ENCODE peak calls at places on chromosomes 7 and 10, in ten cellular contexts. One of them, this sample, is unnamed.

GRCh38 chr10:34091796-34092195 is 723.3 kb downstream of the PARD3 start:
- DNase-seq in retina: no peak
- DNase-seq in AG09319: no peak
- DNase-seq in HFFc6: no peak
- DNase-seq in T follicular helper cell: no peak
- DNase-seq in GM23338: no peak
- DNase-seq in activated CD4-positive, alpha-beta T cell treated with anti-CD3 and anti-CD28 coated beads, Interleukin-2, amount 50 U/mL, for 24 hours: no peak
- DNase-seq in H4: no peak
- DNase-seq in stimulated activated CD8-positive, alpha-beta memory T cell treated with anti-CD3 and anti-CD28 coated beads, Interleukin-4, amount 100 ng/mL, for 4 hours: no peak
- DNase-seq in activated CD8-positive, alpha-beta T cell treated with anti-CD3 and anti-CD28 coated beads for 36 hours: no peak
- DNase-seq in this sample: no peak

GRCh38 chr10:8137272-8137680 is 82.8 kb downstream of the GATA3 start:
- DNase-seq in activated CD4-positive, alpha-beta T cell treated with anti-CD3 and anti-CD28 coated beads, Interleukin-2, amount 50 U/mL, for 24 hours: peak
- DNase-seq in T follicular helper cell: no peak
- DNase-seq in GM23338: no peak
- DNase-seq in HFFc6: no peak
- DNase-seq in AG09319: no peak
- DNase-seq in H4: no peak
- DNase-seq in activated CD8-positive, alpha-beta T cell treated with anti-CD3 and anti-CD28 coated beads for 36 hours: peak
- DNase-seq in retina: no peak
- DNase-seq in stimulated activated CD8-positive, alpha-beta memory T cell treated with anti-CD3 and anti-CD28 coated beads, Interleukin-4, amount 100 ng/mL, for 4 hours: no peak
- DNase-seq in this sample: no peak

GRCh38 chr7:143318661-143319060 is 2.8 kb downstream of the CLCN1 start:
- DNase-seq in T follicular helper cell: no peak
- DNase-seq in AG09319: peak
- DNase-seq in HFFc6: no peak
- DNase-seq in GM23338: no peak
- DNase-seq in H4: peak
- DNase-seq in stimulated activated CD8-positive, alpha-beta memory T cell treated with anti-CD3 and anti-CD28 coated beads, Interleukin-4, amount 100 ng/mL, for 4 hours: no peak
- DNase-seq in activated CD4-positive, alpha-beta T cell treated with anti-CD3 and anti-CD28 coated beads, Interleukin-2, amount 50 U/mL, for 24 hours: no peak
- DNase-seq in retina: no peak
- DNase-seq in activated CD8-positive, alpha-beta T cell treated with anti-CD3 and anti-CD28 coated beads for 36 hours: no peak
- DNase-seq in this sample: peak

GRCh38 chr7:91949221-91950009 is 8.8 kb downstream of the AKAP9 start:
- DNase-seq in T follicular helper cell: no peak
- DNase-seq in H4: peak
- DNase-seq in AG09319: no peak
- DNase-seq in GM23338: no peak
- DNase-seq in activated CD4-positive, alpha-beta T cell treated with anti-CD3 and anti-CD28 coated beads, Interleukin-2, amount 50 U/mL, for 24 hours: no peak
- DNase-seq in HFFc6: no peak
- DNase-seq in retina: no peak
- DNase-seq in activated CD8-positive, alpha-beta T cell treated with anti-CD3 and anti-CD28 coated beads for 36 hours: no peak
- DNase-seq in stimulated activated CD8-positive, alpha-beta memory T cell treated with anti-CD3 and anti-CD28 coated beads, Interleukin-4, amount 100 ng/mL, for 4 hours: no peak
- DNase-seq in this sample: no peak

GRCh38 chr10:86035791-86036543 is 330.6 kb downstream of the GRID1 start:
- DNase-seq in AG09319: no peak
- DNase-seq in activated CD8-positive, alpha-beta T cell treated with anti-CD3 and anti-CD28 coated beads for 36 hours: no peak
- DNase-seq in stimulated activated CD8-positive, alpha-beta memory T cell treated with anti-CD3 and anti-CD28 coated beads, Interleukin-4, amount 100 ng/mL, for 4 hours: no peak
- DNase-seq in HFFc6: no peak
- DNase-seq in GM23338: no peak
- DNase-seq in T follicular helper cell: no peak
- DNase-seq in H4: no peak
- DNase-seq in activated CD4-positive, alpha-beta T cell treated with anti-CD3 and anti-CD28 coated beads, Interleukin-2, amount 50 U/mL, for 24 hours: no peak
- DNase-seq in retina: no peak
- DNase-seq in this sample: no peak

GRCh38 chr10:132627736-132628512 is 90.3 kb downstream of the INPP5A start:
- DNase-seq in T follicular helper cell: no peak
- DNase-seq in retina: peak
- DNase-seq in GM23338: no peak
- DNase-seq in activated CD8-positive, alpha-beta T cell treated with anti-CD3 and anti-CD28 coated beads for 36 hours: peak
- DNase-seq in HFFc6: peak
- DNase-seq in AG09319: no peak
- DNase-seq in H4: no peak
- DNase-seq in activated CD4-positive, alpha-beta T cell treated with anti-CD3 and anti-CD28 coated beads, Interleukin-2, amount 50 U/mL, for 24 hours: no peak
- DNase-seq in stimulated activated CD8-positive, alpha-beta memory T cell treated with anti-CD3 and anti-CD28 coated beads, Interleukin-4, amount 100 ng/mL, for 4 hours: no peak
- DNase-seq in this sample: no peak

GRCh38 chr10:35420044-35420443 is 83.7 kb downstream of the CCNY start:
- DNase-seq in HFFc6: no peak
- DNase-seq in activated CD8-positive, alpha-beta T cell treated with anti-CD3 and anti-CD28 coated beads for 36 hours: no peak
- DNase-seq in GM23338: no peak
- DNase-seq in H4: no peak
- DNase-seq in stimulated activated CD8-positive, alpha-beta memory T cell treated with anti-CD3 and anti-CD28 coated beads, Interleukin-4, amount 100 ng/mL, for 4 hours: no peak
- DNase-seq in retina: no peak
- DNase-seq in activated CD4-positive, alpha-beta T cell treated with anti-CD3 and anti-CD28 coated beads, Interleukin-2, amount 50 U/mL, for 24 hours: no peak
- DNase-seq in T follicular helper cell: no peak
- DNase-seq in AG09319: no peak
- DNase-seq in this sample: no peak

GRCh38 chr10:100723180-100723579 is 22.2 kb upstream of the PAX2 start:
- DNase-seq in AG09319: no peak
- DNase-seq in H4: no peak
- DNase-seq in HFFc6: no peak
- DNase-seq in GM23338: no peak
- DNase-seq in activated CD8-positive, alpha-beta T cell treated with anti-CD3 and anti-CD28 coated beads for 36 hours: no peak
- DNase-seq in retina: no peak
- DNase-seq in T follicular helper cell: no peak
- DNase-seq in stimulated activated CD8-positive, alpha-beta memory T cell treated with anti-CD3 and anti-CD28 coated beads, Interleukin-4, amount 100 ng/mL, for 4 hours: no peak
- DNase-seq in activated CD4-positive, alpha-beta T cell treated with anti-CD3 and anti-CD28 coated beads, Interleukin-2, amount 50 U/mL, for 24 hours: no peak
- DNase-seq in this sample: no peak

GRCh38 chr10:75924309-75924920 is 493.0 kb downstream of the LRMDA start:
- DNase-seq in activated CD4-positive, alpha-beta T cell treated with anti-CD3 and anti-CD28 coated beads, Interleukin-2, amount 50 U/mL, for 24 hours: no peak
- DNase-seq in GM23338: no peak
- DNase-seq in HFFc6: no peak
- DNase-seq in H4: no peak
- DNase-seq in T follicular helper cell: no peak
- DNase-seq in AG09319: no peak
- DNase-seq in activated CD8-positive, alpha-beta T cell treated with anti-CD3 and anti-CD28 coated beads for 36 hours: no peak
- DNase-seq in retina: peak
- DNase-seq in stimulated activated CD8-positive, alpha-beta memory T cell treated with anti-CD3 and anti-CD28 coated beads, Interleukin-4, amount 100 ng/mL, for 4 hours: no peak
- DNase-seq in this sample: no peak

GRCh38 chr7:19480383-19480782 is 228.5 kb downstream of the POLR1F start:
- DNase-seq in T follicular helper cell: no peak
- DNase-seq in stimulated activated CD8-positive, alpha-beta memory T cell treated with anti-CD3 and anti-CD28 coated beads, Interleukin-4, amount 100 ng/mL, for 4 hours: no peak
- DNase-seq in H4: no peak
- DNase-seq in retina: no peak
- DNase-seq in activated CD8-positive, alpha-beta T cell treated with anti-CD3 and anti-CD28 coated beads for 36 hours: no peak
- DNase-seq in activated CD4-positive, alpha-beta T cell treated with anti-CD3 and anti-CD28 coated beads, Interleukin-2, amount 50 U/mL, for 24 hours: no peak
- DNase-seq in GM23338: no peak
- DNase-seq in AG09319: no peak
- DNase-seq in HFFc6: no peak
- DNase-seq in this sample: no peak

GRCh38 chr10:123999956-124000615 is 93.3 kb downstream of the CHST15 start:
- DNase-seq in activated CD4-positive, alpha-beta T cell treated with anti-CD3 and anti-CD28 coated beads, Interleukin-2, amount 50 U/mL, for 24 hours: no peak
- DNase-seq in T follicular helper cell: no peak
- DNase-seq in activated CD8-positive, alpha-beta T cell treated with anti-CD3 and anti-CD28 coated beads for 36 hours: no peak
- DNase-seq in stimulated activated CD8-positive, alpha-beta memory T cell treated with anti-CD3 and anti-CD28 coated beads, Interleukin-4, amount 100 ng/mL, for 4 hours: no peak
- DNase-seq in GM23338: no peak
- DNase-seq in AG09319: no peak
- DNase-seq in H4: no peak
- DNase-seq in HFFc6: no peak
- DNase-seq in retina: no peak
- DNase-seq in this sample: no peak

GRCh38 chr7:157195868-157196267 is 57.1 kb downstream of the UBE3C start:
- DNase-seq in stimulated activated CD8-positive, alpha-beta memory T cell treated with anti-CD3 and anti-CD28 coated beads, Interleukin-4, amount 100 ng/mL, for 4 hours: no peak
- DNase-seq in T follicular helper cell: no peak
- DNase-seq in AG09319: no peak
- DNase-seq in GM23338: no peak
- DNase-seq in activated CD4-positive, alpha-beta T cell treated with anti-CD3 and anti-CD28 coated beads, Interleukin-2, amount 50 U/mL, for 24 hours: no peak
- DNase-seq in HFFc6: no peak
- DNase-seq in activated CD8-positive, alpha-beta T cell treated with anti-CD3 and anti-CD28 coated beads for 36 hours: no peak
- DNase-seq in retina: no peak
- DNase-seq in H4: no peak
- DNase-seq in this sample: no peak

GRCh38 chr10:90363799-90364483 is 493.9 kb downstream of the HTR7 start:
- DNase-seq in T follicular helper cell: no peak
- DNase-seq in retina: no peak
- DNase-seq in AG09319: no peak
- DNase-seq in activated CD8-positive, alpha-beta T cell treated with anti-CD3 and anti-CD28 coated beads for 36 hours: no peak
- DNase-seq in H4: no peak
- DNase-seq in GM23338: peak
- DNase-seq in stimulated activated CD8-positive, alpha-beta memory T cell treated with anti-CD3 and anti-CD28 coated beads, Interleukin-4, amount 100 ng/mL, for 4 hours: no peak
- DNase-seq in HFFc6: no peak
- DNase-seq in activated CD4-positive, alpha-beta T cell treated with anti-CD3 and anti-CD28 coated beads, Interleukin-2, amount 50 U/mL, for 24 hours: no peak
- DNase-seq in this sample: no peak

GRCh38 chr10:129780901-129781795 is 182.9 kb downstream of the EBF3 start:
- DNase-seq in AG09319: no peak
- DNase-seq in retina: no peak
- DNase-seq in H4: no peak
- DNase-seq in activated CD4-positive, alpha-beta T cell treated with anti-CD3 and anti-CD28 coated beads, Interleukin-2, amount 50 U/mL, for 24 hours: no peak
- DNase-seq in GM23338: no peak
- DNase-seq in HFFc6: no peak
- DNase-seq in activated CD8-positive, alpha-beta T cell treated with anti-CD3 and anti-CD28 coated beads for 36 hours: no peak
- DNase-seq in stimulated activated CD8-positive, alpha-beta memory T cell treated with anti-CD3 and anti-CD28 coated beads, Interleukin-4, amount 100 ng/mL, for 4 hours: no peak
- DNase-seq in T follicular helper cell: no peak
- DNase-seq in this sample: no peak

GRCh38 chr7:40673285-40673684 is 538.5 kb downstream of the SUGCT start:
- DNase-seq in stimulated activated CD8-positive, alpha-beta memory T cell treated with anti-CD3 and anti-CD28 coated beads, Interleukin-4, amount 100 ng/mL, for 4 hours: no peak
- DNase-seq in H4: peak
- DNase-seq in activated CD8-positive, alpha-beta T cell treated with anti-CD3 and anti-CD28 coated beads for 36 hours: peak
- DNase-seq in activated CD4-positive, alpha-beta T cell treated with anti-CD3 and anti-CD28 coated beads, Interleukin-2, amount 50 U/mL, for 24 hours: no peak
- DNase-seq in T follicular helper cell: no peak
- DNase-seq in retina: no peak
- DNase-seq in GM23338: no peak
- DNase-seq in HFFc6: peak
- DNase-seq in AG09319: peak
- DNase-seq in this sample: peak

GRCh38 chr7:30927040-30927439 is 15.4 kb downstream of the AQP1 start:
- DNase-seq in GM23338: no peak
- DNase-seq in H4: no peak
- DNase-seq in AG09319: no peak
- DNase-seq in HFFc6: no peak
- DNase-seq in activated CD8-positive, alpha-beta T cell treated with anti-CD3 and anti-CD28 coated beads for 36 hours: no peak
- DNase-seq in T follicular helper cell: no peak
- DNase-seq in stimulated activated CD8-positive, alpha-beta memory T cell treated with anti-CD3 and anti-CD28 coated beads, Interleukin-4, amount 100 ng/mL, for 4 hours: no peak
- DNase-seq in activated CD4-positive, alpha-beta T cell treated with anti-CD3 and anti-CD28 coated beads, Interleukin-2, amount 50 U/mL, for 24 hours: no peak
- DNase-seq in retina: no peak
- DNase-seq in this sample: no peak

GRCh38 chr10:84537447-84537931 is 209.1 kb downstream of the CCSER2 start:
- DNase-seq in activated CD8-positive, alpha-beta T cell treated with anti-CD3 and anti-CD28 coated beads for 36 hours: peak
- DNase-seq in HFFc6: peak
- DNase-seq in retina: peak
- DNase-seq in AG09319: peak
- DNase-seq in H4: peak
- DNase-seq in T follicular helper cell: no peak
- DNase-seq in GM23338: peak
- DNase-seq in activated CD4-positive, alpha-beta T cell treated with anti-CD3 and anti-CD28 coated beads, Interleukin-2, amount 50 U/mL, for 24 hours: peak
- DNase-seq in stimulated activated CD8-positive, alpha-beta memory T cell treated with anti-CD3 and anti-CD28 coated beads, Interleukin-4, amount 100 ng/mL, for 4 hours: no peak
- DNase-seq in this sample: no peak

GRCh38 chr10:124256151-124256550 is 162.6 kb downstream of the OAT start:
- DNase-seq in activated CD8-positive, alpha-beta T cell treated with anti-CD3 and anti-CD28 coated beads for 36 hours: no peak
- DNase-seq in H4: no peak
- DNase-seq in AG09319: no peak
- DNase-seq in T follicular helper cell: no peak
- DNase-seq in HFFc6: no peak
- DNase-seq in retina: no peak
- DNase-seq in GM23338: no peak
- DNase-seq in stimulated activated CD8-positive, alpha-beta memory T cell treated with anti-CD3 and anti-CD28 coated beads, Interleukin-4, amount 100 ng/mL, for 4 hours: no peak
- DNase-seq in activated CD4-positive, alpha-beta T cell treated with anti-CD3 and anti-CD28 coated beads, Interleukin-2, amount 50 U/mL, for 24 hours: no peak
- DNase-seq in this sample: no peak

GRCh38 chr7:7321681-7322080 is 139.3 kb downstream of the C1GALT1 start:
- DNase-seq in GM23338: no peak
- DNase-seq in AG09319: no peak
- DNase-seq in stimulated activated CD8-positive, alpha-beta memory T cell treated with anti-CD3 and anti-CD28 coated beads, Interleukin-4, amount 100 ng/mL, for 4 hours: no peak
- DNase-seq in activated CD4-positive, alpha-beta T cell treated with anti-CD3 and anti-CD28 coated beads, Interleukin-2, amount 50 U/mL, for 24 hours: no peak
- DNase-seq in H4: no peak
- DNase-seq in HFFc6: no peak
- DNase-seq in T follicular helper cell: no peak
- DNase-seq in activated CD8-positive, alpha-beta T cell treated with anti-CD3 and anti-CD28 coated beads for 36 hours: no peak
- DNase-seq in retina: peak
- DNase-seq in this sample: no peak

GRCh38 chr7:71851776-71852548 is 560.2 kb downstream of the CALN1 start:
- DNase-seq in stimulated activated CD8-positive, alpha-beta memory T cell treated with anti-CD3 and anti-CD28 coated beads, Interleukin-4, amount 100 ng/mL, for 4 hours: no peak
- DNase-seq in activated CD8-positive, alpha-beta T cell treated with anti-CD3 and anti-CD28 coated beads for 36 hours: no peak
- DNase-seq in GM23338: no peak
- DNase-seq in activated CD4-positive, alpha-beta T cell treated with anti-CD3 and anti-CD28 coated beads, Interleukin-2, amount 50 U/mL, for 24 hours: no peak
- DNase-seq in AG09319: no peak
- DNase-seq in T follicular helper cell: no peak
- DNase-seq in retina: no peak
- DNase-seq in HFFc6: no peak
- DNase-seq in H4: peak
- DNase-seq in this sample: no peak

GRCh38 chr10:14787938-14788337 is 13.2 kb upstream of the FAM107B start:
- DNase-seq in H4: no peak
- DNase-seq in activated CD8-positive, alpha-beta T cell treated with anti-CD3 and anti-CD28 coated beads for 36 hours: no peak
- DNase-seq in retina: no peak
- DNase-seq in HFFc6: no peak
- DNase-seq in AG09319: no peak
- DNase-seq in activated CD4-positive, alpha-beta T cell treated with anti-CD3 and anti-CD28 coated beads, Interleukin-2, amount 50 U/mL, for 24 hours: no peak
- DNase-seq in T follicular helper cell: no peak
- DNase-seq in stimulated activated CD8-positive, alpha-beta memory T cell treated with anti-CD3 and anti-CD28 coated beads, Interleukin-4, amount 100 ng/mL, for 4 hours: no peak
- DNase-seq in GM23338: no peak
- DNase-seq in this sample: no peak

GRCh38 chr10:77004917-77005564 is 632.6 kb downstream of the KCNMA1 start:
- DNase-seq in GM23338: peak
- DNase-seq in retina: peak
- DNase-seq in AG09319: peak
- DNase-seq in stimulated activated CD8-positive, alpha-beta memory T cell treated with anti-CD3 and anti-CD28 coated beads, Interleukin-4, amount 100 ng/mL, for 4 hours: no peak
- DNase-seq in HFFc6: peak
- DNase-seq in H4: peak
- DNase-seq in T follicular helper cell: no peak
- DNase-seq in activated CD8-positive, alpha-beta T cell treated with anti-CD3 and anti-CD28 coated beads for 36 hours: no peak
- DNase-seq in activated CD4-positive, alpha-beta T cell treated with anti-CD3 and anti-CD28 coated beads, Interleukin-2, amount 50 U/mL, for 24 hours: no peak
- DNase-seq in this sample: peak

GRCh38 chr10:89217057-89217990 is 10.2 kb upstream of the CH25H start:
- DNase-seq in HFFc6: peak
- DNase-seq in AG09319: no peak
- DNase-seq in GM23338: peak
- DNase-seq in retina: peak
- DNase-seq in stimulated activated CD8-positive, alpha-beta memory T cell treated with anti-CD3 and anti-CD28 coated beads, Interleukin-4, amount 100 ng/mL, for 4 hours: peak
- DNase-seq in H4: peak
- DNase-seq in activated CD4-positive, alpha-beta T cell treated with anti-CD3 and anti-CD28 coated beads, Interleukin-2, amount 50 U/mL, for 24 hours: peak
- DNase-seq in T follicular helper cell: peak
- DNase-seq in activated CD8-positive, alpha-beta T cell treated with anti-CD3 and anti-CD28 coated beads for 36 hours: peak
- DNase-seq in this sample: peak

GRCh38 chr7:53466396-53466795 is 431.0 kb downstream of the POM121L12 start:
- DNase-seq in GM23338: no peak
- DNase-seq in retina: peak
- DNase-seq in T follicular helper cell: no peak
- DNase-seq in activated CD8-positive, alpha-beta T cell treated with anti-CD3 and anti-CD28 coated beads for 36 hours: no peak
- DNase-seq in AG09319: no peak
- DNase-seq in stimulated activated CD8-positive, alpha-beta memory T cell treated with anti-CD3 and anti-CD28 coated beads, Interleukin-4, amount 100 ng/mL, for 4 hours: no peak
- DNase-seq in H4: no peak
- DNase-seq in HFFc6: no peak
- DNase-seq in activated CD4-positive, alpha-beta T cell treated with anti-CD3 and anti-CD28 coated beads, Interleukin-2, amount 50 U/mL, for 24 hours: no peak
- DNase-seq in this sample: no peak

GRCh38 chr10:110425684-110426293 is 71.9 kb upstream of the DUSP5 start:
- DNase-seq in stimulated activated CD8-positive, alpha-beta memory T cell treated with anti-CD3 and anti-CD28 coated beads, Interleukin-4, amount 100 ng/mL, for 4 hours: no peak
- DNase-seq in T follicular helper cell: no peak
- DNase-seq in activated CD4-positive, alpha-beta T cell treated with anti-CD3 and anti-CD28 coated beads, Interleukin-2, amount 50 U/mL, for 24 hours: peak
- DNase-seq in AG09319: peak
- DNase-seq in retina: no peak
- DNase-seq in GM23338: no peak
- DNase-seq in activated CD8-positive, alpha-beta T cell treated with anti-CD3 and anti-CD28 coated beads for 36 hours: peak
- DNase-seq in H4: peak
- DNase-seq in HFFc6: peak
- DNase-seq in this sample: peak

GRCh38 chr10:15433850-15434537 is 62.9 kb upstream of the FAM171A1 start:
- DNase-seq in activated CD8-positive, alpha-beta T cell treated with anti-CD3 and anti-CD28 coated beads for 36 hours: peak
- DNase-seq in stimulated activated CD8-positive, alpha-beta memory T cell treated with anti-CD3 and anti-CD28 coated beads, Interleukin-4, amount 100 ng/mL, for 4 hours: no peak
- DNase-seq in GM23338: peak
- DNase-seq in activated CD4-positive, alpha-beta T cell treated with anti-CD3 and anti-CD28 coated beads, Interleukin-2, amount 50 U/mL, for 24 hours: peak
- DNase-seq in HFFc6: peak
- DNase-seq in T follicular helper cell: no peak
- DNase-seq in AG09319: no peak
- DNase-seq in retina: peak
- DNase-seq in H4: peak
- DNase-seq in this sample: no peak

GRCh38 chr10:123395906-123396305 is 241.7 kb downstream of the BUB3 start:
- DNase-seq in activated CD4-positive, alpha-beta T cell treated with anti-CD3 and anti-CD28 coated beads, Interleukin-2, amount 50 U/mL, for 24 hours: no peak
- DNase-seq in H4: no peak
- DNase-seq in activated CD8-positive, alpha-beta T cell treated with anti-CD3 and anti-CD28 coated beads for 36 hours: no peak
- DNase-seq in stimulated activated CD8-positive, alpha-beta memory T cell treated with anti-CD3 and anti-CD28 coated beads, Interleukin-4, amount 100 ng/mL, for 4 hours: no peak
- DNase-seq in HFFc6: no peak
- DNase-seq in GM23338: no peak
- DNase-seq in AG09319: no peak
- DNase-seq in T follicular helper cell: no peak
- DNase-seq in retina: no peak
- DNase-seq in this sample: no peak

GRCh38 chr10:104880655-104881222 is 239.6 kb downstream of the SORCS3 start:
- DNase-seq in H4: no peak
- DNase-seq in GM23338: no peak
- DNase-seq in activated CD8-positive, alpha-beta T cell treated with anti-CD3 and anti-CD28 coated beads for 36 hours: no peak
- DNase-seq in HFFc6: no peak
- DNase-seq in stimulated activated CD8-positive, alpha-beta memory T cell treated with anti-CD3 and anti-CD28 coated beads, Interleukin-4, amount 100 ng/mL, for 4 hours: no peak
- DNase-seq in retina: no peak
- DNase-seq in activated CD4-positive, alpha-beta T cell treated with anti-CD3 and anti-CD28 coated beads, Interleukin-2, amount 50 U/mL, for 24 hours: no peak
- DNase-seq in T follicular helper cell: no peak
- DNase-seq in AG09319: no peak
- DNase-seq in this sample: no peak